ENCODE peak calls at places on chromosome 9, in seven cellular contexts. R is HFF-Myc; P is HS-27A; N is NCI-H460; Q is CD8-positive, alpha-beta memory T cell; I is stimulated activated CD4-positive, alpha-beta T cell treated with anti-CD3 and anti-CD28 coated beads, Interleukin-12 subunit alpha, Interleukin-12 subunit beta, amount 100 ng/mL, for 48 hours; L is HuH-7.5. H is an unnamed sample.

GRCh38 chr9:115462623-115463022 is 344.7 kb upstream of the TNC start:
- DNase-seq in R (no peak), I (no peak), Q (no peak), P (no peak), N (no peak), L (no peak), H (no peak)

GRCh38 chr9:9792144-9792857 is 820.5 kb downstream of the PTPRD start:
- DNase-seq in N (no peak), Q (no peak), I (no peak), R (no peak), L (no peak), P (no peak), H (no peak)

GRCh38 chr9:4258321-4259093 is 41.4 kb downstream of the GLIS3 start:
- DNase-seq in L (no peak), R (no peak), I (no peak), Q (no peak), N (no peak), P (no peak), H (no peak)

GRCh38 chr9:86040281-86041155 is 58.8 kb downstream of the GOLM1 start:
- DNase-seq in R (no peak), Q (no peak), L (no peak), I (no peak), P (no peak), N (no peak), H (no peak)

GRCh38 chr9:91775011-91775707 is 174.9 kb downstream of the ROR2 start:
- DNase-seq in P (no peak), I (peak), L (peak), Q (peak), N (peak), R (no peak), H (peak)

GRCh38 chr9:34123682-34124081 is 2.8 kb downstream of the DCAF12 start:
- DNase-seq in L (no peak), R (no peak), Q (no peak), I (no peak), N (no peak), P (no peak), H (no peak)

GRCh38 chr9:91008568-91008967 is 206.9 kb downstream of the SYK start:
- DNase-seq in N (no peak), Q (no peak), I (no peak), L (no peak), R (no peak), P (no peak), H (no peak)

GRCh38 chr9:129604766-129605163 is 16.1 kb downstream of the C9orf50 start:
- DNase-seq in I (no peak), P (no peak), R (no peak), Q (no peak), N (no peak), L (no peak), H (peak)

GRCh38 chr9:87546704-87547103 is 49.0 kb downstream of the DAPK1 start:
- DNase-seq in R (no peak), L (no peak), N (no peak), P (no peak), I (no peak), Q (no peak), H (no peak)

GRCh38 chr9:77523891-77524290 is 124.2 kb downstream of the GNA14 start:
- DNase-seq in P (no peak), I (no peak), Q (no peak), L (no peak), R (no peak), N (no peak), H (peak)

GRCh38 chr9:96874947-96875459 is 20.7 kb upstream of the ZNF782 start:
- DNase-seq in L (no peak), P (no peak), Q (peak), N (no peak), R (no peak), I (no peak), H (peak)

GRCh38 chr9:135392511-135392910 is 87.1 kb upstream of the PPP1R26 start:
- DNase-seq in R (no peak), N (no peak), P (no peak), I (no peak), L (peak), Q (no peak), H (no peak)

GRCh38 chr9:121658166-121658565 is 6.7 kb downstream of the DAB2IP start:
- DNase-seq in Q (no peak), N (no peak), R (no peak), L (no peak), P (no peak), I (no peak), H (no peak)

GRCh38 chr9:33443047-33443446 is 4.3 kb downstream of the AQP3 start:
- DNase-seq in I (no peak), P (no peak), Q (no peak), L (no peak), R (no peak), N (no peak), H (no peak)

GRCh38 chr9:7237473-7238243 is 479.9 kb downstream of the KDM4C start:
- DNase-seq in R (no peak), I (no peak), Q (no peak), N (no peak), P (no peak), L (no peak), H (no peak)

GRCh38 chr9:133524146-133524545 is 613 bp downstream of the MYMK start:
- DNase-seq in R (no peak), I (no peak), N (no peak), P (no peak), Q (no peak), L (no peak), H (no peak)

GRCh38 chr9:21519855-21520434 is 37.8 kb upstream of the IFNE start:
- DNase-seq in L (no peak), I (no peak), P (no peak), R (no peak), N (no peak), Q (no peak), H (no peak)

GRCh38 chr9:34456746-34457145 is 1.6 kb downstream of the FAM219A start:
- DNase-seq in Q (no peak), P (no peak), R (no peak), L (no peak), I (no peak), N (no peak), H (no peak)

GRCh38 chr9:121780641-121781040 is 129.2 kb downstream of the DAB2IP start:
- DNase-seq in N (no peak), I (no peak), L (no peak), P (no peak), R (no peak), Q (no peak), H (no peak)

GRCh38 chr9:91502913-91503649 is 79.4 kb upstream of the NFIL3 start:
- DNase-seq in N (no peak), L (no peak), P (no peak), R (no peak), I (no peak), Q (no peak), H (no peak)

GRCh38 chr9:89532478-89532877 is 34.6 kb upstream of the SEMA4D start:
- DNase-seq in N (no peak), Q (no peak), L (no peak), R (no peak), I (peak), P (no peak), H (no peak)

GRCh38 chr9:137449931-137450537 is 8.9 kb upstream of the ENTPD8 start:
- DNase-seq in I (no peak), R (no peak), L (no peak), Q (peak), N (no peak), P (no peak), H (no peak)

GRCh38 chr9:98057095-98057799 is 715 bp downstream of the NANS start:
- DNase-seq in N (peak), L (no peak), I (no peak), R (no peak), Q (no peak), P (no peak), H (no peak)

GRCh38 chr9:35335164-35335563 is 154.7 kb upstream of the RUSC2 start:
- DNase-seq in Q (no peak), P (peak), R (no peak), N (no peak), I (no peak), L (no peak), H (no peak)

H was measured in A549.